ENCODE peak calls at places on chromosomes 1 and 21, in five cellular contexts. Z is stomach; B is effector memory CD4-positive, alpha-beta T cell; L is left ventricle myocardium inferior; O is CD4-positive, alpha-beta T cell. N is an unnamed sample. For H3K9me3, the result is how much of the 10 kb centered on the place peaks cover.

GRCh38 chr1:37497832-37498231 is 16.7 kb downstream of the MEAF6 start:
- DNase-seq in L (no peak), B (no peak), O (no peak), Z (peak), N (no peak)

GRCh38 chr1:246786606-246787238 is 62.5 kb downstream of the SCCPDH start:
- DNase-seq in O (no peak), L (no peak), B (no peak), Z (peak), N (no peak)

GRCh38 chr1:17030186-17030585 is 18.5 kb upstream of the ATP13A2 start:
- DNase-seq in Z (no peak), B (no peak), O (no peak), L (no peak), N (no peak)

GRCh38 chr1:40161888-40162397 is 756 bp downstream of the RLF start:
- DNase-seq in Z (no peak), L (no peak), B (no peak), O (no peak), N (no peak)

GRCh38 chr21:43846430-43846829 is 18.6 kb upstream of the AGPAT3 start:
- DNase-seq in L (no peak), B (no peak), Z (no peak), O (no peak), N (no peak)

GRCh38 chr1:37776946-37777516 is 12.1 kb upstream of the EPHA10 start:
- DNase-seq in B (no peak), L (no peak), Z (no peak), O (no peak), N (no peak)

GRCh38 chr1:39301606-39302005 is 97.1 kb downstream of the MACF1 start:
- DNase-seq in L (no peak), O (no peak), B (no peak), Z (no peak), N (no peak)

GRCh38 chr1:199279872-199280649 is 641.2 kb downstream of the PTPRC start:
- DNase-seq in L (no peak), O (no peak), Z (no peak), B (no peak), N (no peak)

GRCh38 chr1:234955107-234955731 is 173.4 kb downstream of the TOMM20 start:
- DNase-seq in O (no peak), B (no peak), Z (peak), L (peak), N (no peak)

GRCh38 chr1:99943238-99943794 is 26.5 kb upstream of the SLC35A3 start:
- DNase-seq in B (no peak), Z (no peak), L (no peak), O (no peak), N (no peak)

GRCh38 chr1:201332021-201332420 is 45.5 kb downstream of the TNNT2 start:
- DNase-seq in O (no peak), B (no peak), Z (no peak), L (no peak), N (no peak)

GRCh38 chr1:76314730-76315129 is 240.2 kb downstream of the ST6GALNAC3 start:
- DNase-seq in O (no peak), L (no peak), B (no peak), Z (no peak), N (no peak)

GRCh38 chr1:239361403-239361802 is 25.0 kb upstream of the CHRM3 start:
- DNase-seq in Z (no peak), B (no peak), O (no peak), L (no peak), N (no peak)

GRCh38 chr1:59432531-59433439 is 135.9 kb downstream of the FGGY start:
- DNase-seq in B (no peak), O (no peak), L (no peak), Z (no peak), N (no peak)

GRCh38 chr1:206012086-206012859 is 9.1 kb upstream of the RAB7B start:
- DNase-seq in B (no peak), O (no peak), Z (peak), L (peak), N (no peak)

GRCh38 chr1:245961137-245961540 is 545.9 kb downstream of the SMYD3 start:
- DNase-seq in Z (no peak), O (no peak), L (no peak), B (no peak), N (no peak)

GRCh38 chr1:963746-964525 is 2.3 kb upstream of the PLEKHN1 start:
- DNase-seq in B (no peak), Z (no peak), O (no peak), L (no peak), N (no peak)

GRCh38 chr1:66890621-66891020 is 34.0 kb downstream of the DNAI4 start:
- DNase-seq in O (no peak), L (no peak), B (no peak), Z (no peak), N (no peak)

GRCh38 chr1:199018471-199019135 is 379.8 kb downstream of the PTPRC start:
- DNase-seq in B (no peak), Z (no peak), L (no peak), O (no peak), N (no peak)

GRCh38 chr1:222791006-222791710 is 23.7 kb upstream of the DISP1 start:
- DNase-seq in B (no peak), L (no peak), O (no peak), Z (no peak), N (no peak)

GRCh38 chr1:11046625-11047365 is at the start of gene MASP2:
- DNase-seq in L (no peak), O (no peak), Z (no peak), B (no peak), N (no peak)

GRCh38 chr1:180862305-180862704 is 50.4 kb upstream of the KIAA1614 start:
- DNase-seq in B (no peak), O (no peak), L (no peak), Z (no peak), N (no peak)

GRCh38 chr1:186738896-186739295 is 58.7 kb upstream of the PTGS2 start:
- DNase-seq in L (no peak), B (no peak), Z (no peak), O (no peak), N (no peak)

GRCh38 chr1:160672118-160672517 is 25.3 kb upstream of the SLAMF1 start:
- DNase-seq in B (no peak), O (no peak), Z (no peak), L (no peak), N (no peak)

GRCh38 chr21:32819702-32820101 is 48.1 kb upstream of the PAXBP1 start:
- DNase-seq in Z (no peak), O (no peak), B (no peak), L (no peak), N (no peak)

GRCh38 chr1:92563457-92564216 is 76.9 kb upstream of the GFI1 start:
- DNase-seq in B (no peak), Z (no peak), O (no peak), L (no peak), N (no peak)

GRCh38 chr1:219931033-219931432 is 2.7 kb upstream of the SLC30A10 start:
- DNase-seq in B (no peak), O (no peak), L (no peak), Z (no peak), N (no peak)

GRCh38 chr1:175126347-175126746 is 58.7 kb downstream of the TNN start:
- DNase-seq in L (no peak), B (no peak), Z (no peak), O (no peak), N (no peak)

GRCh38 chr1:74835046-74835445 is 102.1 kb downstream of the TYW3 start:
- DNase-seq in L (no peak), O (no peak), Z (no peak), B (no peak), N (no peak)

GRCh38 chr1:97243973-97244560 is 522.5 kb downstream of the PTBP2 start:
- DNase-seq in O (no peak), L (no peak), Z (no peak), B (no peak), N (no peak)

GRCh38 chr21:18370292-18370691 is 33.3 kb downstream of the TMPRSS15 start:
- DNase-seq in B (no peak), Z (no peak), L (no peak), O (no peak), N (no peak)

GRCh38 chr1:61307422-61308140 is 225.2 kb downstream of the NFIA start:
- DNase-seq in Z (no peak), L (no peak), B (no peak), O (no peak), N (no peak)

GRCh38 chr1:154860154-154860870 is 9.8 kb downstream of the KCNN3 start:
- DNase-seq in L (no peak), O (no peak), B (no peak), Z (no peak), N (no peak)

GRCh38 chr1:189847613-189848012 is 630.1 kb downstream of the BRINP3 start:
- DNase-seq in L (no peak), B (no peak), Z (no peak), O (no peak), N (no peak)

GRCh38 chr1:11985851-11986250 is 5.6 kb downstream of the MFN2 start:
- DNase-seq in L (no peak), Z (no peak), O (no peak), B (no peak), N (no peak)

GRCh38 chr1:231856894-231857293 is 230.3 kb downstream of the DISC1 start:
- DNase-seq in L (no peak), B (no peak), O (no peak), Z (no peak), N (no peak)

GRCh38 chr1:104780470-104781078 is 1030.9 kb downstream of the AMY1C start:
- DNase-seq in B (no peak), L (no peak), O (no peak), Z (no peak), N (no peak)

GRCh38 chr1:2865571-2866414 is 64.3 kb upstream of the TTC34 start:
- DNase-seq in Z (no peak), B (no peak), O (no peak), L (no peak), N (no peak)

GRCh38 chr1:2863149-2863963 is 61.9 kb upstream of the TTC34 start:
- DNase-seq in L (no peak), B (no peak), O (no peak), Z (no peak), N (no peak)

GRCh38 chr1:2865000-2865399 is 63.5 kb upstream of the TTC34 start:
- DNase-seq in O (no peak), Z (no peak), B (no peak), L (no peak), N (no peak)

GRCh38 chr1:2862441-2863148 is 61.1 kb upstream of the TTC34 start:
- DNase-seq in L (no peak), O (no peak), B (no peak), Z (no peak), N (no peak)

DNA sequence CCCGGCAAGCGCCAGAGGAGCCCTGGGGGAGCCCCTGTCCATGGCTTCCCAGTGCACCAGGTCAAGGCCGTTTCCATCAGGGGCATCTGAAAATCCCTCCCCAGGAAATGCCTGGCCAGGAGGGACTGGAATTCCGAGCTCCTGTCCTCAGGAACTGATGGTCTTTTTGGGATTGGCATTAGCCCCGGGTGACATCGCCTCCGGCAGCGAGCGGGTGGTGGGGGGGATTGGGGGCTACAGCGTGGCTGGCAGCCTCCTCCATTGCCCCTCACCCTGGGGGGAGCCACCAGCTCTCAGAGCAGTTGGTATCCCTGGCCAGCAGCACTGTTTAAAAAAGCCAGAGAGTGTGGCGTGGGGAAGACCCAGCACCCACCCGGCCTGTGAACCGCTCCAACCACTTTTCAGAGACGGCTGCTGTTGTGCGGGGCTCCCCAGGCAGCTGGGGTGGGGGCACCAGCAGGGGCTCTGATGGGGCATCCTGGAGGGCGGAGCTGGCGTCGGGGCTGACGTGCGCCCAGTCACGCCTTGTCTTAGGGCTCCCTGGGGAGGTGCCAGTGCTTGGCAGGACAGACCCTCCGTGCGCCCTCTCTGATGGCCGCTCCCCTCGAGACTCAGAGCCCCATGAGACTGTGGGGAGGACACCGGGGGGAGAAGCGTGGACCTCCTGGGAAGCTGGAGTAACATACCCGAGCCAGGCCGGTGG is 62.9 kb upstream of the TTC34 start:
- DNase-seq in L (no peak), B (no peak), O (no peak), Z (no peak), N (no peak)
- H3K9me3 ChIP-seq in L (under half), B (under half), O (under half), Z (under half), N (under half)

GRCh38 chr1:5989731-5990271 is 2.4 kb downstream of the NPHP4 start:
- DNase-seq in B (no peak), Z (no peak), O (no peak), L (no peak), N (no peak)

GRCh38 chr1:5989286-5989605 is 3.0 kb downstream of the NPHP4 start:
- DNase-seq in B (no peak), O (no peak), L (no peak), Z (no peak), N (no peak)

GRCh38 chr1:5986018-5986417 is 6.2 kb downstream of the NPHP4 start:
- DNase-seq in B (no peak), O (no peak), Z (no peak), L (no peak), N (no peak)

GRCh38 chr1:5990913-5991783 is 1.1 kb downstream of the NPHP4 start:
- DNase-seq in Z (peak), L (no peak), O (no peak), B (peak), N (peak)

DNA sequence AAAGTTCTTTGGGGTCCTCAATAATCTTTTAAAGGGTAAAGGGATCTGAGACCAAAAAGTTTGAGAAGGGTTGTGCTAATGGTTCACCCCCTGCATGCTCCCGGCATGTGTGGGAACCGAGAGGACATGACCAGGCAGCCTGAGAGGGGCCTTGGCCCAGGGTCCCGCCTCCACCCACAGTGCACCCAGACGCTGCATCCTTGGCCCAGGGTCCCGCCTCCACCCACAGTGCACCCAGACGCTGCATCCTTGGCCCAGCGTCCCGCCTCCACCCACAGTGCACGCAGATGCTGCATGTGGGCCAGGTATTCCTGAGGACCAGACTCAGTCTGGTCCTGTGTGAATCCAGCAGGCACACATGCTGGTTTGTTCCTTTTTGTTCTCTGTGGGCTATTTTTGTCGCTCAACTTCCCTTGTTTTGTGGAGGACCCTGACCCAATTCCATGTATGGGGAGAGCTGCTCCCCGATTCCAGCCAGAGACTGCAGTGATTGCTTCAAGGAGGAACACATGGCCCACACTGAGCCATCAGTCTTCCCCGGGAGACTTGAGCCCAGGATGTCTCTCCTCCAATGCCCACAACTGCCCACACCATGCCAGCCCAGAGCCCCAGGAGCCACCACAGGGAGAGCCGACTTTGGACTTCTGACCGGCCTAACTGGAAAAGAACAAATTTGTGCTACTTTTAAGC is 3.5 kb downstream of the NPHP4 start:
- DNase-seq in B (no peak), Z (no peak), L (no peak), O (no peak), N (no peak)
- H3K9me3 ChIP-seq in B (under half), Z (under half), L (under half), O (under half), N (under half)

DNA sequence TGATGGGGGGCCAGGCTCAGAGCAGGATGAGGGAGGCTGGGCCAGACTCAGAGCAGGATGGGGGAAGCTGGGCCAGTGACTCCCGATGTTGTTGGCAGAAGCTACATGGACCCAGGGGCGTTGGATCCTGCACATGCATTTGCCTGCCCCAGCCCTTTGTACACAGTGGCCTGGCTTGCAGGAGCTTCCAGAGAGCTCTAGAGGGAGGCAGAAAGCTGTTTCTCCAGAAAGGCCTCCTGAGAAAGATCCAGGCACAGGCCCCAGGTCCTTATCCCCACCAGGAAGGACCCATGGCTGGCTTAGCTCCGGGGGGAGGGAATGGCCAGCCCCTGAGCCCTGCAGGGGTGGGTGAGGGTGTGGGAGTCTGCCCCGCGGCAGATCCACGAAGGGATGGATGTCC is 106.6 kb upstream of the ACTRT2 start:
- DNase-seq in B (no peak), L (no peak), Z (no peak), O (no peak), N (no peak)
- H3K9me3 ChIP-seq in B (under half), L (under half), Z (under half), O (under half), N (under half)

GRCh38 chr21:7952648-7953047 is 2568.7 kb upstream of the TPTE start:
- DNase-seq in O (no peak), L (no peak), B (no peak), Z (no peak), N (no peak)

GRCh38 chr21:7951854-7952519 is 2569.4 kb upstream of the TPTE start:
- DNase-seq in B (no peak), L (no peak), O (no peak), Z (no peak), N (no peak)

GRCh38 chr21:7953058-7953457 is 2568.3 kb upstream of the TPTE start:
- DNase-seq in B (no peak), O (no peak), Z (no peak), L (no peak), N (no peak)

DNA sequence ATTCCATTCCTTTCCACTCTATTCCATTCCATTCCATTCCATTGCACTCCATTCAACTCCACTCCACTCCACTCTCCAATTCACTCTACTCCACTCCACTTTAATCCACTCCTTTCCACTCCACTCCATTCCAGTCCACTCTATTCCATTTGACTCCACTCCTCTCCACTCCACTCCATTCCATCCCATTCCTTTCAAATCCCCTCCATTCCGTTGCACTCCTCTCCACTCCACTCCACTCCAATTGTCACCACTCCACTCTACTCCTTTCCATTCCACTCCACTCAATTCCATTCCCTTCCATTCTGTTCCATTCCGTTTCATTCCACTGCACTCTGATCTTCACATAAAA is 2563.7 kb upstream of the TPTE start:
- DNase-seq in B (no peak), L (no peak), O (no peak), Z (no peak), N (no peak)
- H3K9me3 ChIP-seq in B (under half), L (under half), O (half or more), Z (under half), N (under half)

DNA sequence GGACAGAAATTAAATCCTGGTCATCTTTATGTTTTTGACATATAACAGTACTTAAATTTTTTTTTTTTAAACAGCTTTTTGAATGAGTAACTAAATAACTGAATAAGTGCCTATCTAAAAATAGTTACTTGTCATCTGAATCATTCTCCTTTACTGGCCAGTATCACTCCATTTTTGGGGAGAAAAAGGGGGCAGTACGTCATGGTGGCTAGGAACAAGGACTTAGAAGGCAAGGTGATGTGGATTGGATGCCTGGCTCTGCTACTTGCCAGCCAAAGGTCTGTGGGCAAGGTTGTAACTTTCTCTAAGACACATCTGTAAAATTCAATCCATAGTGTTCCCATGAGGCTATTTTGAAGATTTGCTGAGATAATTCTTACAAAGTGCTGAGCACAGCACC is 220.4 kb upstream of the DEPDC1 start:
- DNase-seq in L (no peak), B (no peak), O (no peak), Z (no peak), N (no peak)
- H3K9me3 ChIP-seq in L (under half), B (under half), O (under half), Z (under half), N (under half)

DNA sequence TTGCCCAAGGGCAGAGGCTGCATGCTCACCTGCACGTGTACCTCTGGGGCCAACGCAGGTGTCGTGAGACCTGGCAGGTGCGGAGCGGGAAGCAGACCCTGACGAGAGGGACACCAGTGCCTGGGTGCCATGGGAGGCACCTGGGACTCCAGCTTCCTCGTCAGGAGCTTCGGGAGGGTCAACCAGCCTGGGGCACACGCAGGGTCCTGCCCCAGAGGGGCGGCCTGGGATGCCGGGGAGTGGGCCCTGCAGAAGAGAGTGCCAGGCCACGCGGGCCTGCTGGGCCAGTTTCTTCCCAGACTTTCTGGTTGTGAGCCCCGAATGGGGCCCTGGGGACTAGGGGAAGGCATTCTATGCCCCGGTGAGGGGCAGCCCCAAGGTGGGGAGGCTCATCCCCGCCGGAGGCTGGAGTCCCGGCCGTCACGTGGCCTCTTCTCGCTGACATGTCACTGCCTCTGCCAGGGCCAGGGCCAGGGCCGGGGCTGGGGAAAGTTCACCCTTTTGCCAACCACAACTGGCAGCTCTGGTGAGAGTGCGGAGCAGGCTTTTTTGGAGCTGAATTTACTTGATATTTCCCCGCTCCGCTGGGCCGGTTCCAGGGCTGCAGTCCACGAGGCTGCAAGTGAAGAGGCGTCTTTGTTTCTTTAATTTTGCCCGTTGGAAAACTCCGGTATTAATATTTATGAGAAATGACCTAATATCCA is 38.5 kb upstream of the ACTRT2 start:
- DNase-seq in B (no peak), L (peak), Z (no peak), O (no peak), N (no peak)
- H3K9me3 ChIP-seq in B (under half), L (under half), Z (under half), O (under half), N (under half)

N was measured in T-helper 17 cell.